ENCODE peak calls at places on chromosome 18, in five cellular contexts. V is fibroblast of pulmonary artery, D is AG04450, J is fibroblast of mammary gland, P is DND-41. Z is an unnamed sample.

GRCh38 chr18:40365526-40365925 is 1589.5 kb upstream of the PIK3C3 start:
- DNase-seq in P (no peak), J (peak; percentile 15), D (no peak), V (no peak), Z (no peak)

GRCh38 chr18:45667056-45667455 is 51.8 kb downstream of the SLC14A2 start:
- DNase-seq in V (no peak), P (peak; percentile 48), J (no peak), D (no peak), Z (no peak)

GRCh38 chr18:54558609-54559585 is 32.1 kb upstream of the DYNAP start:
- DNase-seq in P (no peak), V (peak; percentile 32), D (no peak), J (peak; percentile 24), Z (peak; percentile 21)

GRCh38 chr18:68263481-68263880 is 451.4 kb downstream of the TMX3 start:
- DNase-seq in J (peak; percentile 57), D (no peak), V (peak; percentile 35), P (no peak), Z (no peak)

GRCh38 chr18:45173799-45174519 is 441.3 kb upstream of the SLC14A2 start:
- DNase-seq in V (no peak), D (no peak), J (no peak), P (no peak), Z (no peak)

GRCh38 chr18:32577561-32577960 is 106.9 kb upstream of the GAREM1 start:
- DNase-seq in J (no peak), P (no peak), V (no peak), D (no peak), Z (no peak)

GRCh38 chr18:6605115-6605869 is 124.2 kb upstream of the ARHGAP28 start:
- DNase-seq in P (no peak), V (no peak), D (no peak), J (peak; percentile 43), Z (no peak)

GRCh38 chr18:55795101-55795669 is 207.2 kb upstream of the TCF4 start:
- DNase-seq in J (no peak), V (no peak), P (no peak), D (no peak), Z (no peak)

GRCh38 chr18:23151414-23152099 is 16.3 kb downstream of the CABLES1 start:
- DNase-seq in D (no peak), V (no peak), P (no peak), J (no peak), Z (no peak)

GRCh38 chr18:63088262-63088661 is 231.3 kb downstream of the BCL2 start:
- DNase-seq in J (no peak), V (no peak), P (no peak), D (no peak), Z (no peak)

GRCh38 chr18:61883547-61883946 is 9.3 kb downstream of the RNF152 start:
- DNase-seq in P (no peak), D (no peak), J (no peak), V (no peak), Z (no peak)

GRCh38 chr18:76394780-76395476 is 100.1 kb downstream of the ZNF516 start:
- DNase-seq in J (peak; percentile 72), D (no peak), P (no peak), V (no peak), Z (no peak)

GRCh38 chr18:31661965-31662364 is 22.4 kb downstream of the B4GALT6 start:
- DNase-seq in P (no peak), V (peak; percentile 83), D (no peak), J (peak; percentile 69), Z (no peak)

GRCh38 chr18:10526211-10526949 is 553 bp downstream of the NAPG start:
- DNase-seq in D (no peak), P (peak; percentile 74), J (peak; percentile 19), V (peak; percentile 56), Z (peak; percentile 28)

GRCh38 chr18:7592305-7593071 is 25.4 kb downstream of the PTPRM start:
- DNase-seq in V (no peak), D (no peak), P (no peak), J (no peak), Z (peak; percentile 6)

GRCh38 chr18:62759704-62760402 is 44.5 kb downstream of the PHLPP1 start:
- DNase-seq in V (peak; percentile 35), J (peak; percentile 78), D (no peak), P (no peak), Z (no peak)

GRCh38 chr18:75553021-75553420 is 125.5 kb upstream of the SMIM21 start:
- DNase-seq in J (no peak), D (no peak), P (no peak), V (no peak), Z (no peak)

GRCh38 chr18:46627136-46627535 is 29.9 kb downstream of the LOXHD1 start:
- DNase-seq in V (no peak), J (no peak), P (no peak), D (no peak), Z (no peak)

GRCh38 chr18:54679318-54680149 is 88.5 kb downstream of the DYNAP start:
- DNase-seq in D (peak; percentile 61), J (peak; percentile 89), P (no peak), V (peak; percentile 93), Z (peak; percentile 50)

GRCh38 chr18:64017870-64018269 is 48.0 kb downstream of the SERPINB8 start:
- DNase-seq in D (no peak), P (no peak), V (peak; percentile 48), J (peak; percentile 40), Z (peak; percentile 30)

GRCh38 chr18:26004827-26005226 is 85.6 kb downstream of the SS18 start:
- DNase-seq in V (no peak), P (no peak), D (no peak), J (no peak), Z (no peak)

GRCh38 chr18:32429427-32429826 is 41.3 kb downstream of the GAREM1 start:
- DNase-seq in P (no peak), J (no peak), D (no peak), V (no peak), Z (no peak)

GRCh38 chr18:35345460-35345921 is 1.3 kb upstream of the ZNF24 start:
- DNase-seq in P (no peak), V (peak; percentile 36), J (no peak), D (no peak), Z (no peak)

GRCh38 chr18:35073186-35074105 is 32.2 kb downstream of the MAPRE2 start:
- DNase-seq in J (peak; percentile 65), D (no peak), P (no peak), V (peak; percentile 75), Z (no peak)

DNA sequence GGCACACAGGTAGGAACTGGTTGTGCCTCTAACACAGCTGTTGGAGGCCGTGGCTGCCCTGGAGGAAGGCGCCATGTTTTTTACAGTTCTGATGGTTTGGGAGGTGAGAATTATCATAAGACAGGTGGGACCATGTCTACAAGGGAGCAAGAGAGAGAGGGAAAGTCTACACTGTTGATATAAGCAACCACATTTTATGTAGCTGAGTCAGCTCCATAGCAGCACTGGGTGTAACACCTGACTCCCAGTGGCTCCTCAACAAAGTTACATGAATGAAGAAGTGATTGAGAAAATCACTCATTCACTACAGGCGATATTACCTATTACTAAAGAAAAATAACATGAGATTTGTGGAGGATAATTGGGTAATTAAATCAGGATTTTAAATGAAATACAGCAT is 41.3 kb upstream of the ACAA2 start:
- DNase-seq in P (no peak), J (no peak), D (no peak), V (no peak), Z (no peak)
- H3K4me3 ChIP-seq in P (no peak overlapping the region), J (no peak overlapping the region), D (no peak overlapping the region), V (no peak overlapping the region), Z (no peak overlapping the region)

GRCh38 chr18:14781671-14782070 is 33.7 kb downstream of the ANKRD30B start:
- DNase-seq in P (no peak), D (no peak), J (no peak), V (no peak), Z (no peak)
- H3K4me3 ChIP-seq in P (no peak overlapping the region), D (no peak overlapping the region), J (no peak overlapping the region), V (no peak overlapping the region), Z (no peak overlapping the region)

GRCh38 chr18:13464432-13465125 is 246.0 kb downstream of the LDLRAD4 start:
- DNase-seq in V (peak; percentile 33), J (no peak), P (peak; percentile 87), D (no peak), Z (peak; percentile 85)
- H3K4me3 ChIP-seq in V (no peak overlapping the region), J (no peak overlapping the region), P (peak overlapping the region; percentile 53), D (no peak overlapping the region), Z (peak overlapping the region; percentile 47)

GRCh38 chr18:67265464-67266245 is 250.9 kb downstream of the DSEL start:
- DNase-seq in V (peak; percentile 79), J (peak; percentile 74), P (peak; percentile 8), D (no peak), Z (peak; percentile 12)

GRCh38 chr18:67266591-67267237 is 249.8 kb downstream of the DSEL start:
- DNase-seq in P (no peak), J (peak; percentile 79), V (peak; percentile 76), D (no peak), Z (no peak)

GRCh38 chr18:67266246-67266570 is 250.3 kb downstream of the DSEL start:
- DNase-seq in D (no peak), P (no peak), V (no peak), J (no peak), Z (no peak)

GRCh38 chr18:67260841-67261240 is 255.7 kb downstream of the DSEL start:
- DNase-seq in J (peak; percentile 60), P (no peak), D (no peak), V (no peak), Z (no peak)

GRCh38 chr18:67261931-67262552 is 254.5 kb downstream of the DSEL start:
- DNase-seq in D (no peak), V (no peak), P (no peak), J (no peak), Z (no peak)
- H3K4me3 ChIP-seq in D (no peak overlapping the region), V (no peak overlapping the region), P (no peak overlapping the region), J (no peak overlapping the region), Z (no peak overlapping the region)

GRCh38 chr18:79801217-79801616 is 3.5 kb downstream of the KCNG2 start:
- DNase-seq in J (no peak), P (no peak), D (no peak), V (no peak), Z (no peak)

GRCh38 chr18:79798346-79798998 is 734 bp downstream of the KCNG2 start:
- DNase-seq in J (no peak), P (no peak), D (no peak), V (no peak), Z (no peak)

GRCh38 chr18:79800353-79801180 is 2.8 kb downstream of the KCNG2 start:
- DNase-seq in V (no peak), J (no peak), P (no peak), D (no peak), Z (no peak)

GRCh38 chr18:79798999-79799370 is 1.2 kb downstream of the KCNG2 start:
- DNase-seq in V (peak; percentile 34), P (no peak), J (no peak), D (no peak), Z (no peak)

DNA sequence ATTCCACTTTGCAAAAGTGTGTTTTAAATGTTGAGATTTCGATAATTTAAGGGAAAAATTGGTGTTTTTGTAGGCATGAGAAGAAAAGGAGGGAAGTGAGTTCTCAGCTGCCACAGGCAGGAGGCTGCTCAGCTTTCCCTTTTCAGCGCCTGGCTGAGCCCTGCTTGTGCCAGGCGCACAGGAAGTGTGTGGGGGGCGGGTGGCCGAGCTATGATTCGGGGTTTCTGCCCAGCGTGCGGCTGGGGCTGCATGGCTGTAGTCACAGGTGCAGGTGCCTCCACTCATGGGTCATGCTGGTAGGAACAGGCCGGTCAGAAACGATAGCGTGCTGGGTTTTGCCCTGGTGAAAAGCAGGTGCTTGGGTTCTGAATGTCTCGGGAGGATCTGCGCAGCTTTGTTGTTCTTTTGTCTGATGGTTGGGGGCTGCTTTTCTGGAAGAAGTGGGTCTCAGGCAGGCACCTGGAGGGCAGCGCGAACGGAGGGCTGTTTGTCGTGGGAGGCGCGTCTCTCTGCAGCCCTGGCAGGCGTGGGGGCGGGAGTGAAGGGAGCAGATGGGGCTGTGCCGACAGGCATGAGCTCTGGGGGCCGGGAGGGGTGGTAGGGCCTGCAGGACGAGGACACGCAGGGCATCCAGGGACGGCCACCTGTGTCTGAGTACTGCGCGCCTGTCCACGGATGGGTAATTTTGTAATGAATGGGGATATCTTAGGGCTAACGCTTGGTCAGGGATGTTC is 2.0 kb downstream of the KCNG2 start:
- DNase-seq in J (no peak), P (peak; percentile 50), V (no peak), D (no peak), Z (no peak)
- H3K4me3 ChIP-seq in J (no peak overlapping the region), P (peak overlapping the region; percentile 17), V (peak overlapping the region; percentile 64), D (no peak overlapping the region), Z (no peak overlapping the region)

Z was measured in Jurkat, Clone E6-1.